ENCODE peak calls at places on chromosomes 11 and 22, in eight cellular contexts. J, O, X, A, U, R, T and Q are unnamed samples.

GRCh38 chr11:64691543-64691942 is 31.5 kb downstream of the NRXN2 start:
- DNase-seq in J (no peak), O (no peak), X (no peak), A (no peak), U (no peak), R (no peak), T (no peak), Q (no peak)

GRCh38 chr11:118305726-118306125 is 1.2 kb downstream of the CD3E start:
- DNase-seq in J (no peak), O (no peak), X (no peak), A (no peak), U (no peak), R (no peak), T (no peak), Q (no peak)

GRCh38 chr22:38718414-38718813 is 12.7 kb downstream of the GTPBP1 start:
- DNase-seq in J (peak; percentile 66), O (peak; percentile 73), X (no peak), A (peak; percentile 85), U (peak; percentile 45), R (peak; percentile 80), T (peak; percentile 84), Q (peak; percentile 87)

GRCh38 chr22:29117799-29118477 is 45.1 kb downstream of the KREMEN1 start:
- DNase-seq in J (no peak), O (no peak), X (no peak), A (no peak), U (no peak), R (peak; percentile 91), T (no peak), Q (no peak)

GRCh38 chr11:119376197-119376847 is 5.2 kb downstream of the USP2 start:
- DNase-seq in J (peak; percentile 84), O (peak; percentile 77), X (peak; percentile 44), A (peak; percentile 86), U (peak; percentile 33), R (no peak), T (no peak), Q (no peak)

GRCh38 chr11:64894070-64894811 is 15.8 kb upstream of the EHD1 start:
- DNase-seq in J (peak; percentile 92), O (peak; percentile 93), X (peak; percentile 90), A (peak; percentile 87), U (peak; percentile 97), R (peak; percentile 76), T (peak; percentile 83), Q (peak; percentile 60)

GRCh38 chr11:11416502-11416901 is 63.5 kb upstream of the CSNK2A3 start:
- DNase-seq in J (no peak), O (no peak), X (no peak), A (no peak), U (no peak), R (peak; percentile 71), T (no peak), Q (no peak)

GRCh38 chr22:37273846-37274225 is 8.5 kb upstream of the CYTH4 start:
- DNase-seq in J (no peak), O (peak; percentile 22), X (no peak), A (no peak), U (no peak), R (no peak), T (no peak), Q (no peak)

GRCh38 chr11:2944953-2945756 is 15.9 kb upstream of the PHLDA2 start:
- DNase-seq in J (peak; percentile 90), O (peak; percentile 97), X (no peak), A (peak; percentile 95), U (peak; percentile 85), R (peak; percentile 96), T (no peak), Q (no peak)

GRCh38 chr11:128716661-128717210 is 22.9 kb downstream of the FLI1 start:
- DNase-seq in J (no peak), O (no peak), X (peak; percentile 55), A (no peak), U (no peak), R (peak; percentile 79), T (no peak), Q (no peak)

GRCh38 chr11:47438721-47439120 is 10.2 kb downstream of the RAPSN start:
- DNase-seq in J (no peak), O (no peak), X (no peak), A (no peak), U (no peak), R (no peak), T (no peak), Q (no peak)

GRCh38 chr11:63768232-63769043 is at the start of gene ZFTA:
- DNase-seq in J (peak; percentile 61), O (peak; percentile 71), X (peak; percentile 84), A (peak; percentile 78), U (peak; percentile 98), R (peak; percentile 70), T (peak; percentile 68), Q (peak; percentile 58)

GRCh38 chr11:117600261-117600783 is 196.7 kb downstream of the DSCAML1 start:
- DNase-seq in J (no peak), O (no peak), X (no peak), A (no peak), U (no peak), R (no peak), T (no peak), Q (no peak)

GRCh38 chr11:86459002-86459385 is 84.3 kb downstream of the CCDC81 start:
- DNase-seq in J (no peak), O (no peak), X (no peak), A (no peak), U (no peak), R (no peak), T (no peak), Q (no peak)

GRCh38 chr11:19208959-19209568 is 7.3 kb upstream of the CSRP3 start:
- DNase-seq in J (no peak), O (no peak), X (no peak), A (no peak), U (no peak), R (no peak), T (no peak), Q (no peak)
- H3K27ac ChIP-seq in J (no peak overlapping the region), O (no peak overlapping the region), X (no peak overlapping the region), A (no peak overlapping the region), U (no peak overlapping the region), R (peak overlapping the region; percentile 96), T (no peak overlapping the region), Q (no peak overlapping the region)

GRCh38 chr11:89477175-89477574 is 14.0 kb downstream of the NOX4 start:
- DNase-seq in J (peak; percentile 56), O (no peak), X (no peak), A (no peak), U (no peak), R (no peak), T (no peak), Q (no peak)
- TF ChIP-seq CTCF in J (no peak), O (no peak), X (no peak), A (no peak), U (no peak), R (no peak), T (no peak), Q (no peak)

GRCh38 chr11:124876818-124877630 is 11.8 kb downstream of the ROBO3 start:
- DNase-seq in J (no peak), O (no peak), X (no peak), A (peak; percentile 68), U (no peak), R (no peak), T (no peak), Q (no peak)
- H3K27ac ChIP-seq in J (peak overlapping the region; percentile 89), O (peak overlapping the region; percentile 92), X (no peak overlapping the region), A (peak overlapping the region; percentile 84), U (peak overlapping the region; percentile 45), R (no peak overlapping the region), T (peak overlapping the region; percentile 94), Q (peak overlapping the region; percentile 86)

GRCh38 chr22:18068991-18069390 is 8.8 kb upstream of the PEX26 start:
- DNase-seq in J (no peak), O (no peak), X (peak; percentile 55), A (no peak), U (no peak), R (no peak), T (no peak), Q (no peak)

GRCh38 chr22:18068381-18068988 is 9.3 kb upstream of the PEX26 start:
- DNase-seq in J (no peak), O (no peak), X (no peak), A (peak; percentile 75), U (no peak), R (no peak), T (no peak), Q (no peak)

GRCh38 chr22:18070041-18070440 is 7.7 kb upstream of the PEX26 start:
- DNase-seq in J (no peak), O (no peak), X (no peak), A (no peak), U (no peak), R (no peak), T (no peak), Q (no peak)

GRCh38 chr22:18071968-18072310 is 5.9 kb upstream of the PEX26 start:
- DNase-seq in J (no peak), O (no peak), X (peak; percentile 79), A (peak; percentile 37), U (no peak), R (no peak), T (no peak), Q (no peak)

GRCh38 chr22:18070556-18071306 is 7.1 kb upstream of the PEX26 start:
- DNase-seq in J (no peak), O (no peak), X (peak; percentile 63), A (peak; percentile 46), U (no peak), R (no peak), T (no peak), Q (peak; percentile 63)
- TF ChIP-seq CTCF in J (no peak), O (no peak), X (peak; percentile 96), A (no peak), U (peak; percentile 54), R (peak; percentile 24), T (no peak), Q (peak; percentile 73)

GRCh38 chr11:96284401-96284800 is 58.6 kb downstream of the MAML2 start:
- DNase-seq in J (no peak), O (no peak), X (no peak), A (no peak), U (no peak), R (no peak), T (no peak), Q (no peak)

GRCh38 chr11:96279421-96280290 is 63.3 kb downstream of the MAML2 start:
- DNase-seq in J (no peak), O (no peak), X (no peak), A (no peak), U (no peak), R (peak; percentile 44), T (no peak), Q (peak; percentile 57)

GRCh38 chr11:96280444-96280843 is 62.6 kb downstream of the MAML2 start:
- DNase-seq in J (no peak), O (no peak), X (no peak), A (no peak), U (no peak), R (no peak), T (no peak), Q (no peak)

GRCh38 chr11:96284917-96285316 is 58.1 kb downstream of the MAML2 start:
- DNase-seq in J (no peak), O (no peak), X (no peak), A (no peak), U (no peak), R (no peak), T (no peak), Q (no peak)

GRCh38 chr11:96282846-96283245 is 60.1 kb downstream of the MAML2 start:
- DNase-seq in J (no peak), O (no peak), X (no peak), A (no peak), U (no peak), R (no peak), T (no peak), Q (no peak)
- H3K27ac ChIP-seq in J (no peak overlapping the region), O (no peak overlapping the region), X (no peak overlapping the region), A (no peak overlapping the region), U (no peak overlapping the region), R (no peak overlapping the region), T (no peak overlapping the region), Q (no peak overlapping the region)